ENCODE peak calls at places on chromosomes 3 and 15, in six cellular contexts. One of them, this sample, is unnamed. For H3K9me3, the result is how much of the 10 kb centered on the place peaks cover.

GRCh38 chr3:69907554-69907953 is 92.0 kb upstream of the SAMMSON start:
- DNase-seq in H9: no peak
- DNase-seq in IMR-90: no peak
- DNase-seq in neuronal stem cell: no peak
- DNase-seq in mesenchymal stem cell: no peak
- DNase-seq in H1: no peak
- DNase-seq in this sample: no peak

GRCh38 chr15:32222716-32223115 is 180.4 kb downstream of the GOLGA8K start:
- DNase-seq in IMR-90: no peak
- DNase-seq in neuronal stem cell: no peak
- DNase-seq in H9: no peak
- DNase-seq in H1: no peak
- DNase-seq in mesenchymal stem cell: no peak
- DNase-seq in this sample: no peak

GRCh38 chr3:129974451-129975331 is at the start of gene TRH:
- DNase-seq in H9: peak
- DNase-seq in neuronal stem cell: peak
- DNase-seq in mesenchymal stem cell: no peak
- DNase-seq in H1: no peak
- DNase-seq in IMR-90: no peak
- DNase-seq in this sample: no peak

GRCh38 chr3:192833177-192833890 is 84.3 kb downstream of the MB21D2 start:
- DNase-seq in H1: no peak
- DNase-seq in neuronal stem cell: no peak
- DNase-seq in mesenchymal stem cell: peak
- DNase-seq in IMR-90: peak
- DNase-seq in H9: no peak
- DNase-seq in this sample: no peak

GRCh38 chr3:58564456-58565160 is 12.6 kb downstream of the FAM107A start:
- DNase-seq in H9: peak
- DNase-seq in IMR-90: peak
- DNase-seq in neuronal stem cell: no peak
- DNase-seq in mesenchymal stem cell: peak
- DNase-seq in H1: no peak
- DNase-seq in this sample: no peak

GRCh38 chr3:135226057-135226456 is 431.0 kb downstream of the EPHB1 start:
- DNase-seq in H9: no peak
- DNase-seq in neuronal stem cell: no peak
- DNase-seq in IMR-90: no peak
- DNase-seq in mesenchymal stem cell: no peak
- DNase-seq in H1: no peak
- DNase-seq in this sample: no peak

GRCh38 chr3:154122912-154123559 is 1.8 kb downstream of the ARHGEF26 start:
- DNase-seq in mesenchymal stem cell: peak
- DNase-seq in H1: no peak
- DNase-seq in IMR-90: peak
- DNase-seq in H9: no peak
- DNase-seq in neuronal stem cell: no peak
- DNase-seq in this sample: no peak

GRCh38 chr15:47720555-47720954 is 3.2 kb downstream of the SEMA6D start:
- DNase-seq in neuronal stem cell: no peak
- DNase-seq in IMR-90: peak
- DNase-seq in H1: no peak
- DNase-seq in mesenchymal stem cell: no peak
- DNase-seq in H9: no peak
- DNase-seq in this sample: peak

GRCh38 chr3:196111939-196112386 is 30.1 kb upstream of the TFRC start:
- DNase-seq in H1: no peak
- DNase-seq in H9: no peak
- DNase-seq in mesenchymal stem cell: no peak
- DNase-seq in IMR-90: no peak
- DNase-seq in neuronal stem cell: no peak
- DNase-seq in this sample: peak

GRCh38 chr15:88913017-88913849 is at the start of gene MFGE8:
- DNase-seq in mesenchymal stem cell: peak
- DNase-seq in H9: peak
- DNase-seq in IMR-90: peak
- DNase-seq in H1: peak
- DNase-seq in neuronal stem cell: peak
- DNase-seq in this sample: peak

GRCh38 chr15:84734794-84735479 is 13.5 kb upstream of the ZNF592 start:
- DNase-seq in mesenchymal stem cell: peak
- DNase-seq in neuronal stem cell: no peak
- DNase-seq in H9: peak
- DNase-seq in IMR-90: peak
- DNase-seq in H1: peak
- DNase-seq in this sample: peak

GRCh38 chr3:48084929-48085328 is 68.7 kb upstream of the MAP4 start:
- DNase-seq in IMR-90: no peak
- DNase-seq in mesenchymal stem cell: no peak
- DNase-seq in neuronal stem cell: no peak
- DNase-seq in H9: no peak
- DNase-seq in H1: no peak
- DNase-seq in this sample: no peak

GRCh38 chr15:77795446-77795845 is 162.7 kb upstream of the LINGO1 start:
- DNase-seq in neuronal stem cell: no peak
- DNase-seq in IMR-90: no peak
- DNase-seq in H9: no peak
- DNase-seq in H1: no peak
- DNase-seq in mesenchymal stem cell: no peak
- DNase-seq in this sample: no peak

GRCh38 chr3:23161896-23162570 is 41.1 kb upstream of the UBE2E2 start:
- DNase-seq in H1: no peak
- DNase-seq in IMR-90: peak
- DNase-seq in neuronal stem cell: no peak
- DNase-seq in H9: no peak
- DNase-seq in mesenchymal stem cell: peak
- DNase-seq in this sample: peak

GRCh38 chr15:83207622-83208356 is at the start of gene HDGFL3:
- DNase-seq in mesenchymal stem cell: peak
- DNase-seq in neuronal stem cell: peak
- DNase-seq in H1: no peak
- DNase-seq in IMR-90: peak
- DNase-seq in H9: peak
- DNase-seq in this sample: peak
- H3K4ac ChIP-seq in mesenchymal stem cell: peak
- H3K4ac ChIP-seq in neuronal stem cell: no peak
- H3K4ac ChIP-seq in H1: peak
- H3K4ac ChIP-seq in IMR-90: peak
- H3K4ac ChIP-seq in H9: no peak
- H3K4ac ChIP-seq in this sample: peak

GRCh38 chr3:733313-733712 is 359.5 kb upstream of the CNTN6 start:
- DNase-seq in mesenchymal stem cell: no peak
- DNase-seq in neuronal stem cell: no peak
- DNase-seq in H1: no peak
- DNase-seq in H9: no peak
- DNase-seq in IMR-90: no peak
- DNase-seq in this sample: no peak

DNA sequence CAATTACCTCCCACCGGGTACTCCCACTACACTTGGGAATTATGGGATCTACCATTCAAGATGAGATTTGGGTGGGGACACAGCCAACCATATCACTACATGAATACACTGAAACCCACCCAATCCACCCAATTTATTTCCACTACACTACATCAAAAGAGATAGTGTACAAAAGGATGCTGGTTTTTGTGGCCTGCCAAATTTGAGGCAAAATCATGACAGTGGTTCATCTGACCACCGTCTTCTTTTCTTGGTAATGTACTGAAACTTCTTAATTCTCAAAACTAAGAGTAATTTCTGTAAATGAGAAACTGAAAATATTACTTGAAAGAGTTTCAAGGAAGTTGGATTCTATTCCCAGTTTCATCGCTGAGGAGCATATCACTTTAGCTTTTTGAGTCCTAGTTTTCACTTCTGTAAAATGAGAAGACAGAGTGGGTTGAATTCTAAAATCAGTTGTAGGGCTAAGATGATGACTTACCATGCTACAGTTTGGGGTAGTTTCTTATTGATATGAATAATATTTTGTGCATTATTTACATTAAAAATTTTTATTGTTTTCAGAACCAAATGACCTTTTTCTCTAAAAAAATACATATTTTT is 360.4 kb upstream of the CNTN6 start:
- DNase-seq in IMR-90: no peak
- DNase-seq in H1: no peak
- DNase-seq in H9: no peak
- DNase-seq in neuronal stem cell: no peak
- DNase-seq in mesenchymal stem cell: no peak
- DNase-seq in this sample: no peak
- H3K9me3 ChIP-seq in IMR-90: under half
- H3K9me3 ChIP-seq in H1: under half
- H3K9me3 ChIP-seq in H9: under half
- H3K9me3 ChIP-seq in neuronal stem cell: under half
- H3K9me3 ChIP-seq in mesenchymal stem cell: under half
- H3K9me3 ChIP-seq in this sample: under half

GRCh38 chr3:120275553-120276092 is 9.4 kb downstream of the GPR156 start:
- DNase-seq in IMR-90: no peak
- DNase-seq in neuronal stem cell: no peak
- DNase-seq in H1: no peak
- DNase-seq in H9: no peak
- DNase-seq in mesenchymal stem cell: no peak
- DNase-seq in this sample: no peak

GRCh38 chr3:120276767-120277166 is 8.3 kb downstream of the GPR156 start:
- DNase-seq in H9: no peak
- DNase-seq in mesenchymal stem cell: no peak
- DNase-seq in neuronal stem cell: no peak
- DNase-seq in H1: no peak
- DNase-seq in IMR-90: no peak
- DNase-seq in this sample: no peak

GRCh38 chr3:120274739-120275167 is 10.3 kb downstream of the GPR156 start:
- DNase-seq in neuronal stem cell: no peak
- DNase-seq in H1: no peak
- DNase-seq in H9: no peak
- DNase-seq in mesenchymal stem cell: no peak
- DNase-seq in IMR-90: peak
- DNase-seq in this sample: no peak

GRCh38 chr3:120272294-120272693 is 12.7 kb downstream of the GPR156 start:
- DNase-seq in neuronal stem cell: no peak
- DNase-seq in H9: no peak
- DNase-seq in H1: no peak
- DNase-seq in IMR-90: no peak
- DNase-seq in mesenchymal stem cell: no peak
- DNase-seq in this sample: no peak
- H3K14ac ChIP-seq in neuronal stem cell: no peak
- H3K14ac ChIP-seq in H9: no peak
- H3K14ac ChIP-seq in H1: no peak
- H3K14ac ChIP-seq in IMR-90: no peak
- H3K14ac ChIP-seq in mesenchymal stem cell: no peak
- H3K14ac ChIP-seq in this sample: no peak

DNA sequence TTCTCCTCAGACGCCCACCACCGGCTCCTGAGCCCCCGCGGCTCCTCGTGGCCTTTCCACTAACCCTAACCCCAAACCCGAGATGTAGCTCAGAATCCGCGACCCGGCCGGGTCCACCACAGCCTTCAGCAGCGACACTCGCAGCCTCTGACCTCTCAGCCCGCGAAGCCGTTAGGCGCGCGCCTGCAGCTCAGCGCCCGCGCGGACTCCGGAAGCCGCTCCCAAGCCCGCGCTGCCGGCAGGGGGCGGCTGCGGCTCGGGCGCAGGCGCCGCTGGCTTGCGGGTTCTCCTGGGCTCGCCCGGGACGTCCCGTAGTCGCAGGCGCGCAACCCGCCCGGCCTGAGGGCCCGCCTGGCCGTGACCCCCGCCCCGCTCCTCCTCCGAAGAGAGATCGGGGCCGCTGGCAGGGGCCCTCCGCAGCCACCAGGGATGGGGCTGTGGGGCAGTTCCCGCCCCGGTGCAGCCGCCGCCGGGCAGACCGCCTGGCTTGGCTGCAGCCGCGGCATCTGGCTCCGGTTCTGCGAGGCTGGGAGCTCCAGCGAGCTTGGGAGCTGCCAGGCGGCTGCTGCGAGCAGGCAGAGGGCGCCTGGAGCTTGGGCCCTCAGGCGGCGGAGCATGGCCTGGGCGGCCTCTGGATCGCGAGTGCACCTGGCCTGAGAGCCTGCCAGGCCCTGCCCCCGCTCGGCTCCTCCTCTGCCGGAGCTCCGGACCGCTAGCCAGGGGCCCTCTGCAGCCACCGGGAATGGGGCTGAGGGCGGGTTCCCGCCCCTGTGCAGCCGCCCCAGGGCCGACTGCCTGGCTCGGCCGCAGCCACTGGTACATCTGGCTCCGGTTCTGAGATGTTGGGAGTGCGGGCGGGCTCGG is 120.7 kb downstream of the LMLN start:
- DNase-seq in H1: peak
- DNase-seq in neuronal stem cell: peak
- DNase-seq in H9: peak
- DNase-seq in IMR-90: peak
- DNase-seq in mesenchymal stem cell: peak
- DNase-seq in this sample: peak
- H3K4ac ChIP-seq in H1: no peak
- H3K4ac ChIP-seq in neuronal stem cell: no peak
- H3K4ac ChIP-seq in H9: no peak
- H3K4ac ChIP-seq in IMR-90: no peak
- H3K4ac ChIP-seq in mesenchymal stem cell: no peak
- H3K4ac ChIP-seq in this sample: no peak

GRCh38 chr15:25236861-25237155 is 202.0 kb downstream of the UBE3A start:
- DNase-seq in H9: no peak
- DNase-seq in mesenchymal stem cell: no peak
- DNase-seq in IMR-90: no peak
- DNase-seq in neuronal stem cell: no peak
- DNase-seq in H1: no peak
- DNase-seq in this sample: no peak

GRCh38 chr15:25238716-25239470 is 199.9 kb downstream of the UBE3A start:
- DNase-seq in neuronal stem cell: no peak
- DNase-seq in H9: no peak
- DNase-seq in IMR-90: no peak
- DNase-seq in H1: no peak
- DNase-seq in mesenchymal stem cell: no peak
- DNase-seq in this sample: no peak

GRCh38 chr15:25238126-25238525 is 200.7 kb downstream of the UBE3A start:
- DNase-seq in IMR-90: no peak
- DNase-seq in H9: no peak
- DNase-seq in neuronal stem cell: no peak
- DNase-seq in mesenchymal stem cell: no peak
- DNase-seq in H1: no peak
- DNase-seq in this sample: no peak

GRCh38 chr15:25236143-25236860 is 202.5 kb downstream of the UBE3A start:
- DNase-seq in mesenchymal stem cell: no peak
- DNase-seq in H1: no peak
- DNase-seq in IMR-90: no peak
- DNase-seq in neuronal stem cell: no peak
- DNase-seq in H9: no peak
- DNase-seq in this sample: no peak

DNA sequence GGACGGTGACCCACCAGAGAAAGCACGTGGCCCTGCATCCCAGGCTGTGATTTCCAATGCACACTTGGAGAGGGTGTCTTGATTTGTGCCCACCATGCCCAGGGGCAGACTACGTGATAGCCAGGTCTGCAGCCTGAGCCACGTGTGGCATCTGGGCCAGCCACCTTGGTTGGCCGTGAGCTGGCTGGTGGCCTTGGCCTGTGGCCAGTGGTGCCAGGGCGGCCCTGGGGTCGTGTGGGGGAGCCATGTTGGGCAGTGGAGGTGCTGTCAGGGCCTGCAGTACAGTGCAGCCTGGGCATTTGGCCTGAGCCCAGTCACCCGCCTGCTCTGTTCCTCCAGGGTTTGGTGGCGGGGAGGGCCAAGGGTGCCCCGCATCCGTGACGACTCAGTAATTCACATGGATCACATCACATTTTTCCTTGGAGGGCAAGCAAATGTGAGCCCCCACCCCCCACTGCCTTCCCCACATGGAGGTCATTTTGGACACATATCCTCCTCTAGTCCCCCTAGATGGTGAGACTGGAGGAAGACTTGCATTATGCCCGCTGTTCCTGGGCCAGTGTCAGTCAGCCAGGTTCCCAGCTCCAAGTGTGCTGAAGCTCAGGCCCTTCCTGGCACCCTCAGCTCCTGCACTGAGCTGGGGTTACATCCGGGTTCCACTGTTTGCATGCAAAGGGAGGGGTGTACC is 201.4 kb downstream of the UBE3A start:
- DNase-seq in mesenchymal stem cell: no peak
- DNase-seq in neuronal stem cell: no peak
- DNase-seq in H9: no peak
- DNase-seq in H1: no peak
- DNase-seq in IMR-90: no peak
- DNase-seq in this sample: no peak
- H3K9me3 ChIP-seq in mesenchymal stem cell: under half
- H3K9me3 ChIP-seq in neuronal stem cell: under half
- H3K9me3 ChIP-seq in H9: half or more
- H3K9me3 ChIP-seq in H1: half or more
- H3K9me3 ChIP-seq in IMR-90: half or more
- H3K9me3 ChIP-seq in this sample: half or more

This sample was measured in trophoblast cell.